ENCODE peak calls at places on chromosomes 6 and 20, in seven cellular contexts. K is lung; I is CD4-positive, CD25-positive, alpha-beta regulatory T cell; G is Karpas-422; A is mammary epithelial cell; Z is endodermal cell; R is heart left ventricle. P is an unnamed sample.

GRCh38 chr6:49849121-49849907 is 17.0 kb downstream of the CRISP1 start:
- DNase-seq in I (no peak), G (peak; percentile 87), K (no peak), R (no peak), Z (peak; percentile 39), A (peak; percentile 20), P (peak; percentile 62)

GRCh38 chr6:168838000-168838399 is 397.0 kb downstream of the SMOC2 start:
- DNase-seq in G (no peak), Z (no peak), R (no peak), K (no peak), I (no peak), A (no peak), P (no peak)

GRCh38 chr6:118743744-118744143 is 92.4 kb upstream of the CEP85L start:
- DNase-seq in R (no peak), G (no peak), Z (no peak), K (no peak), I (no peak), A (no peak), P (no peak)

GRCh38 chr6:136922680-136922996 is 537 bp downstream of the SLC35D3 start:
- DNase-seq in I (no peak), G (no peak), R (peak; percentile 55), Z (no peak), K (no peak), A (peak; percentile 26), P (no peak)

GRCh38 chr20:1274485-1275313 is 8.6 kb downstream of the SNPH start:
- DNase-seq in Z (no peak), G (no peak), R (no peak), A (no peak), K (no peak), I (no peak), P (no peak)

GRCh38 chr6:168377856-168378832 is 58.6 kb upstream of the DACT2 start:
- DNase-seq in I (no peak), Z (no peak), A (no peak), G (no peak), K (no peak), R (no peak), P (no peak)

GRCh38 chr20:64101731-64102621 is 5.4 kb downstream of the NPBWR2 start:
- DNase-seq in I (peak; percentile 46), R (peak; percentile 74), G (peak; percentile 89), A (no peak), K (no peak), Z (peak; percentile 92), P (peak; percentile 38)

GRCh38 chr6:129447166-129447565 is 262.8 kb downstream of the ARHGAP18 start:
- DNase-seq in Z (no peak), A (no peak), K (no peak), R (no peak), I (no peak), G (no peak), P (no peak)

GRCh38 chr6:123467437-123467836 is 169.3 kb downstream of the TRDN start:
- DNase-seq in G (no peak), R (no peak), K (no peak), A (peak; percentile 1), I (no peak), Z (no peak), P (no peak)

GRCh38 chr6:144019929-144020328 is 11.9 kb upstream of the PLAGL1 start:
- DNase-seq in I (no peak), G (no peak), Z (no peak), K (no peak), A (no peak), R (no peak), P (no peak)

GRCh38 chr6:67680297-67680932 is 954.7 kb upstream of the ADGRB3 start:
- DNase-seq in I (no peak), R (no peak), Z (no peak), K (no peak), G (no peak), A (no peak), P (no peak)

GRCh38 chr20:41318271-41318649 is 729 bp upstream of the ZHX3 start:
- DNase-seq in A (no peak), K (no peak), Z (no peak), G (no peak), I (no peak), R (no peak), P (no peak)

GRCh38 chr20:5090191-5090590 is 29.6 kb downstream of the PCNA start:
- DNase-seq in R (no peak), G (no peak), I (no peak), A (no peak), Z (no peak), K (peak; percentile 32), P (peak; percentile 31)

GRCh38 chr20:57381596-57382503 is 9.3 kb upstream of the RBM38 start:
- DNase-seq in G (peak; percentile 96), K (peak; percentile 83), I (peak; percentile 73), R (peak; percentile 91), Z (peak; percentile 93), A (peak; percentile 61), P (peak; percentile 86)

GRCh38 chr6:56091159-56091869 is 156.1 kb downstream of the COL21A1 start:
- DNase-seq in Z (no peak), G (no peak), K (no peak), A (peak; percentile 80), R (no peak), I (no peak), P (no peak)

DNA sequence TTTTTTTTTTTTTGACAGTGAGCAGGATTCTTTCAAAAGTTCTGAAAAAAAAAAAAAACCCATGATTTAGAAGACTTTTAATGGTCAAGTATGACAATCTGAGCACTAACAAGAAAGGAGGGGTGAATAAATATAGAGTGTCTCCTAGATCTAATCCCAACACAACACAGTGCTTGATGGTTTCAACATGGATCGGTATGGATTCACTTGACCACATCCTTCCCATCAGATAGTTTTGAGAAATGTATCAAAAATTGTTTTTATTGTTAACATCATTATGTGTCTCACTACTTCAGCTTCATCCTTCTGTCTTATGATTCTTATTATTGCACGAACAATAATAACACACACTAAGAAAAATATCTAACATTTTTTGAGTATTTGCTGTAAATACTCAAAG is 21.0 kb downstream of the KIF13A start:
- DNase-seq in Z (no peak), G (no peak), R (no peak), I (no peak), A (no peak), K (no peak), P (no peak)
- H3K4me1 ChIP-seq in Z (peaks cover 8% of the 10 kb centered on the region), G (no peaks in the 10 kb centered on the region), R (peaks cover 44% of the 10 kb centered on the region), I (no peaks in the 10 kb centered on the region), A (peaks cover 58% of the 10 kb centered on the region), K (peaks cover 39% of the 10 kb centered on the region), P (no peaks in the 10 kb centered on the region)

GRCh38 chr6:38695227-38695900 is 7.6 kb downstream of the GLO1 start:
- DNase-seq in I (no peak), K (no peak), Z (no peak), A (no peak), R (no peak), G (no peak), P (no peak)

GRCh38 chr6:38696345-38696744 is 6.6 kb downstream of the GLO1 start:
- DNase-seq in A (no peak), K (no peak), R (no peak), Z (no peak), I (no peak), G (no peak), P (no peak)

GRCh38 chr6:38701551-38701950 is 1.4 kb downstream of the GLO1 start:
- DNase-seq in K (no peak), Z (no peak), A (peak; percentile 17), I (no peak), G (no peak), R (no peak), P (no peak)

GRCh38 chr6:38697846-38698245 is 5.1 kb downstream of the GLO1 start:
- DNase-seq in A (no peak), Z (no peak), G (no peak), K (no peak), I (no peak), R (no peak), P (no peak)

DNA sequence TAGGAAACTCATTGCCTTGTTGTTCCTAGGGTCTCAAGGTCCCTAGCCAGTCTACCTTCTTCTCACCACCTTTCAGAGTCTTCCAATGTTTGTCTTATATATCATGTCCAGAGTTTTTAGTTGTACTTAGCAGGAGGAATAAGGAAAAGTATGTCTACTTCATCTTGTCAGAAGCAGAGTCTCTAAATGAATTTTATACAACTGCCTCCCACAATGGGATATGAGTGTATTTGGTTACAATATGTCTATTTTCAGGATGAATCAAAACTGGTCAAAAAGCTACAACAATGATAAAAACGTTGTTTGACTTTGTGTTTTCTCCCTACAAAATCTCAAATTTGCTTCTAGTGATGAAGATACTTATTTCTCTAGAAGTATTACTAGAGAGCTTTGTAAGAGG is 7.0 kb downstream of the GLO1 start:
- DNase-seq in A (no peak), Z (no peak), K (no peak), G (no peak), R (no peak), I (no peak), P (no peak)
- H3K36me3 ChIP-seq in A (peaks cover 7% of the 10 kb centered on the region), Z (peaks cover 38% of the 10 kb centered on the region), K (no peaks in the 10 kb centered on the region), G (peaks cover 9% of the 10 kb centered on the region), R (peaks cover 5% of the 10 kb centered on the region), I (no peaks in the 10 kb centered on the region), P (no peaks in the 10 kb centered on the region)

GRCh38 chr6:22940571-22941290 is 371.4 kb downstream of the HDGFL1 start:
- DNase-seq in I (no peak), A (no peak), G (no peak), Z (no peak), K (no peak), R (no peak), P (no peak)
- H3K4me1 ChIP-seq in I (no peaks in the 10 kb centered on the region), A (no peaks in the 10 kb centered on the region), G (no peaks in the 10 kb centered on the region), Z (no peaks in the 10 kb centered on the region), K (no peaks in the 10 kb centered on the region), R (no peaks in the 10 kb centered on the region), P (no peaks in the 10 kb centered on the region)

GRCh38 chr6:2896741-2897140 is 6.4 kb downstream of the SERPINB9 start:
- DNase-seq in K (no peak), Z (peak; percentile 33), A (no peak), I (no peak), R (no peak), G (no peak), P (no peak)

GRCh38 chr6:2900221-2900807 is 2.8 kb downstream of the SERPINB9 start:
- DNase-seq in I (no peak), K (no peak), A (no peak), G (no peak), R (no peak), Z (no peak), P (no peak)

GRCh38 chr6:2899596-2899995 is 3.5 kb downstream of the SERPINB9 start:
- DNase-seq in I (peak; percentile 45), G (no peak), Z (peak; percentile 40), K (no peak), A (no peak), R (no peak), P (no peak)

GRCh38 chr6:2902470-2902762 is 693 bp downstream of the SERPINB9 start:
- DNase-seq in A (no peak), G (no peak), K (peak; percentile 44), R (no peak), Z (no peak), I (no peak), P (no peak)

GRCh38 chr6:2900821-2901644 is 2.1 kb downstream of the SERPINB9 start:
- DNase-seq in Z (no peak), I (no peak), G (no peak), A (no peak), K (no peak), R (no peak), P (no peak)
- H3K36me3 ChIP-seq in Z (peaks cover 43% of the 10 kb centered on the region), I (peaks cover 34% of the 10 kb centered on the region), G (peaks cover 42% of the 10 kb centered on the region), A (no peaks in the 10 kb centered on the region), K (peaks cover under 1% of the 10 kb centered on the region), R (peaks cover 41% of the 10 kb centered on the region), P (no peaks in the 10 kb centered on the region)

P was measured in MM.1S.